ENCODE peak calls at places on chromosomes 11 and 22, in eight cellular contexts. One of them, this sample, is unnamed.

GRCh38 chr22:50471197-50471847 is 3.5 kb downstream of the SBF1 start:
- DNase-seq in PC-3: no peak
- DNase-seq in OCI-LY7: no peak
- DNase-seq in pancreas: no peak
- DNase-seq in fibroblast of lung: no peak
- DNase-seq in neural progenitor cell: no peak
- DNase-seq in suprapubic skin: no peak
- DNase-seq in hepatocyte: no peak
- DNase-seq in this sample: peak

GRCh38 chr11:12761029-12761428 is 86.8 kb downstream of the TEAD1 start:
- DNase-seq in PC-3: peak
- DNase-seq in fibroblast of lung: peak
- DNase-seq in pancreas: no peak
- DNase-seq in suprapubic skin: no peak
- DNase-seq in hepatocyte: no peak
- DNase-seq in neural progenitor cell: no peak
- DNase-seq in OCI-LY7: no peak
- DNase-seq in this sample: no peak

GRCh38 chr11:12287374-12288211 is 89.8 kb upstream of the PARVA start:
- DNase-seq in fibroblast of lung: peak
- DNase-seq in OCI-LY7: no peak
- DNase-seq in neural progenitor cell: peak
- DNase-seq in suprapubic skin: peak
- DNase-seq in PC-3: peak
- DNase-seq in pancreas: no peak
- DNase-seq in hepatocyte: peak
- DNase-seq in this sample: peak

GRCh38 chr11:108549319-108549885 is 44.2 kb downstream of the EXPH5 start:
- DNase-seq in PC-3: no peak
- DNase-seq in hepatocyte: no peak
- DNase-seq in pancreas: no peak
- DNase-seq in neural progenitor cell: no peak
- DNase-seq in fibroblast of lung: no peak
- DNase-seq in suprapubic skin: no peak
- DNase-seq in OCI-LY7: no peak
- DNase-seq in this sample: no peak

GRCh38 chr22:40001104-40001503 is 6.3 kb downstream of the FAM83F start:
- DNase-seq in PC-3: no peak
- DNase-seq in pancreas: no peak
- DNase-seq in neural progenitor cell: no peak
- DNase-seq in fibroblast of lung: no peak
- DNase-seq in hepatocyte: no peak
- DNase-seq in suprapubic skin: no peak
- DNase-seq in OCI-LY7: no peak
- DNase-seq in this sample: no peak

GRCh38 chr11:88377151-88377550 is 39.6 kb upstream of the CTSC start:
- DNase-seq in pancreas: no peak
- DNase-seq in suprapubic skin: no peak
- DNase-seq in neural progenitor cell: no peak
- DNase-seq in hepatocyte: no peak
- DNase-seq in OCI-LY7: no peak
- DNase-seq in PC-3: no peak
- DNase-seq in fibroblast of lung: peak
- DNase-seq in this sample: no peak

GRCh38 chr22:40597541-40598453 is 38.7 kb downstream of the MRTFA start:
- DNase-seq in neural progenitor cell: no peak
- DNase-seq in PC-3: peak
- DNase-seq in hepatocyte: no peak
- DNase-seq in OCI-LY7: no peak
- DNase-seq in fibroblast of lung: peak
- DNase-seq in suprapubic skin: no peak
- DNase-seq in pancreas: no peak
- DNase-seq in this sample: no peak

GRCh38 chr11:10307022-10307410 is 2.1 kb downstream of the ADM start:
- DNase-seq in pancreas: no peak
- DNase-seq in hepatocyte: no peak
- DNase-seq in fibroblast of lung: peak
- DNase-seq in PC-3: peak
- DNase-seq in OCI-LY7: no peak
- DNase-seq in neural progenitor cell: no peak
- DNase-seq in suprapubic skin: no peak
- DNase-seq in this sample: no peak

GRCh38 chr11:64058494-64058893 is 22.8 kb downstream of the FLRT1 start:
- DNase-seq in fibroblast of lung: peak
- DNase-seq in OCI-LY7: no peak
- DNase-seq in PC-3: no peak
- DNase-seq in hepatocyte: no peak
- DNase-seq in pancreas: no peak
- DNase-seq in neural progenitor cell: no peak
- DNase-seq in suprapubic skin: no peak
- DNase-seq in this sample: peak

GRCh38 chr11:93038521-93038920 is 69.1 kb downstream of the MTNR1B start:
- DNase-seq in fibroblast of lung: no peak
- DNase-seq in suprapubic skin: no peak
- DNase-seq in neural progenitor cell: no peak
- DNase-seq in pancreas: no peak
- DNase-seq in PC-3: no peak
- DNase-seq in hepatocyte: no peak
- DNase-seq in OCI-LY7: no peak
- DNase-seq in this sample: no peak

GRCh38 chr22:37416806-37417205 is 10.5 kb downstream of the ELFN2 start:
- DNase-seq in PC-3: no peak
- DNase-seq in fibroblast of lung: no peak
- DNase-seq in pancreas: no peak
- DNase-seq in neural progenitor cell: peak
- DNase-seq in hepatocyte: no peak
- DNase-seq in OCI-LY7: no peak
- DNase-seq in suprapubic skin: no peak
- DNase-seq in this sample: no peak

GRCh38 chr11:45073575-45074225 is 72.7 kb upstream of the PRDM11 start:
- DNase-seq in neural progenitor cell: peak
- DNase-seq in OCI-LY7: peak
- DNase-seq in PC-3: no peak
- DNase-seq in pancreas: no peak
- DNase-seq in hepatocyte: no peak
- DNase-seq in suprapubic skin: peak
- DNase-seq in fibroblast of lung: no peak
- DNase-seq in this sample: no peak

GRCh38 chr11:92399702-92400101 is 175.1 kb downstream of the FAT3 start:
- DNase-seq in suprapubic skin: no peak
- DNase-seq in neural progenitor cell: peak
- DNase-seq in fibroblast of lung: no peak
- DNase-seq in pancreas: no peak
- DNase-seq in hepatocyte: no peak
- DNase-seq in PC-3: no peak
- DNase-seq in OCI-LY7: no peak
- DNase-seq in this sample: no peak

GRCh38 chr11:75924966-75925784 is 110.2 kb downstream of the UVRAG start:
- DNase-seq in hepatocyte: no peak
- DNase-seq in fibroblast of lung: peak
- DNase-seq in pancreas: no peak
- DNase-seq in OCI-LY7: no peak
- DNase-seq in neural progenitor cell: peak
- DNase-seq in suprapubic skin: no peak
- DNase-seq in PC-3: peak
- DNase-seq in this sample: no peak

GRCh38 chr11:12857572-12857971 is 151.5 kb upstream of the RASSF10 start:
- DNase-seq in suprapubic skin: no peak
- DNase-seq in OCI-LY7: no peak
- DNase-seq in hepatocyte: no peak
- DNase-seq in neural progenitor cell: no peak
- DNase-seq in pancreas: no peak
- DNase-seq in PC-3: no peak
- DNase-seq in fibroblast of lung: no peak
- DNase-seq in this sample: no peak

GRCh38 chr11:116576523-116576922 is 196.3 kb downstream of the BUD13 start:
- DNase-seq in fibroblast of lung: no peak
- DNase-seq in neural progenitor cell: no peak
- DNase-seq in hepatocyte: no peak
- DNase-seq in PC-3: peak
- DNase-seq in suprapubic skin: no peak
- DNase-seq in pancreas: no peak
- DNase-seq in OCI-LY7: no peak
- DNase-seq in this sample: no peak

GRCh38 chr11:96293109-96293508 is 49.9 kb downstream of the MAML2 start:
- DNase-seq in neural progenitor cell: no peak
- DNase-seq in OCI-LY7: no peak
- DNase-seq in suprapubic skin: no peak
- DNase-seq in pancreas: no peak
- DNase-seq in PC-3: no peak
- DNase-seq in hepatocyte: no peak
- DNase-seq in fibroblast of lung: no peak
- DNase-seq in this sample: no peak

GRCh38 chr11:113021111-113021510 is 59.9 kb downstream of the NCAM1 start:
- DNase-seq in OCI-LY7: no peak
- DNase-seq in hepatocyte: no peak
- DNase-seq in suprapubic skin: no peak
- DNase-seq in fibroblast of lung: no peak
- DNase-seq in pancreas: no peak
- DNase-seq in neural progenitor cell: no peak
- DNase-seq in PC-3: no peak
- DNase-seq in this sample: no peak

GRCh38 chr11:38543951-38544350 is 1945.9 kb upstream of the RAG2 start:
- DNase-seq in pancreas: no peak
- DNase-seq in OCI-LY7: no peak
- DNase-seq in PC-3: no peak
- DNase-seq in fibroblast of lung: peak
- DNase-seq in hepatocyte: no peak
- DNase-seq in neural progenitor cell: no peak
- DNase-seq in suprapubic skin: no peak
- DNase-seq in this sample: no peak

DNA sequence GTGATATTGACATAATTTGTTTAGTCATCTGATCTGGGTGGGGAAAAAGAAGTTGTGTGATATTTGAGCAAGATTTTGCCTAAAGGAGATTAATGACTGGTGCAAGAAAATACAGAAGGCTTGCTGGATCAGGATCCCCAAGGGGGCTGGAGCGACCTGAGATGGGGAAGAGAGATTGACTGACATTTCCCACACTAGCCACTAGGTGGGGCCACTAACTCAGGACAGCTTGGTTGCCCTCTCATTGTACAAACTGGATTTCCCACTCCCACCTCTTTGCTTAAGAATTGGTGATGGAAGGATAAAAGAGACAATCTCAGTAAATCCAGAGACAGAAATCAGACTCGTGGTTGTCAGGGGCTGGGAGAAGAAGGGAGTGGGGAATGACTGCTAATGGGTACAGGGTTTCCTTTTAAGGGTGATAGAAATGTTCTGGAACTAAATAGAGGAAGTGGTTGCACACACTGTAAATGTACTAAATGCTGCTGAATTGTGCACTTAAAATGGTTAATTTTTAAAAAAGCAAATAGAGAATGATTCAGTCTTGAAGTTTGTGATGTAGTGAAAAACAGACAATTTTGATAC is 50.7 kb downstream of the CTTN start:
- DNase-seq in PC-3: no peak
- DNase-seq in fibroblast of lung: no peak
- DNase-seq in neural progenitor cell: no peak
- DNase-seq in suprapubic skin: no peak
- DNase-seq in hepatocyte: no peak
- DNase-seq in pancreas: no peak
- DNase-seq in OCI-LY7: peak
- DNase-seq in this sample: no peak
- H3K27ac ChIP-seq in PC-3: no peak
- H3K27ac ChIP-seq in fibroblast of lung: no peak
- H3K27ac ChIP-seq in neural progenitor cell: no peak
- H3K27ac ChIP-seq in suprapubic skin: no peak
- H3K27ac ChIP-seq in hepatocyte: no peak
- H3K27ac ChIP-seq in pancreas: no peak
- H3K27ac ChIP-seq in OCI-LY7: no peak
- H3K27ac ChIP-seq in this sample: no peak

DNA sequence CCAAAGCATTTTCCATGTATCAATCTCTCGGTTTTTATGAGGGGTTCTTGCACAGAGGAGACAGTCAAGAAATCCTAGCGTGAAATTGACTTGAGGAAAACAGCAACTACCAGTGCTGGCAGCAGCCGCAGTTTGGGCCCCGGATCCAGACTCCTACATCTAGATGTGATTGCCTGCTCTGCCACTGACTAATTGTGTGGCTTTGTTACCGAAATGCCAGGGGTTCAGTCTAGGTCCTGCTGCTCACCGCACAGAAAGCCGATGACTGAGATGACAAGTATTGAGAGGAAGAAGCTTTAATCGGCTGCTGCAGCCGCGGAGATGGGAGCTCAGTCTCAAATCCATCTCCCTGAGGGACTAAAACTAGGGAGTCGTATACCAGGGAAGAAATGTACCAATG is 8.2 kb upstream of the GLB1L3 start:
- DNase-seq in neural progenitor cell: no peak
- DNase-seq in hepatocyte: no peak
- DNase-seq in OCI-LY7: no peak
- DNase-seq in pancreas: no peak
- DNase-seq in fibroblast of lung: peak
- DNase-seq in suprapubic skin: no peak
- DNase-seq in PC-3: no peak
- DNase-seq in this sample: no peak
- H3K4me3 ChIP-seq in neural progenitor cell: no peak
- H3K4me3 ChIP-seq in hepatocyte: no peak
- H3K4me3 ChIP-seq in OCI-LY7: no peak
- H3K4me3 ChIP-seq in pancreas: no peak
- H3K4me3 ChIP-seq in fibroblast of lung: no peak
- H3K4me3 ChIP-seq in suprapubic skin: no peak
- H3K4me3 ChIP-seq in PC-3: no peak
- H3K4me3 ChIP-seq in this sample: no peak

DNA sequence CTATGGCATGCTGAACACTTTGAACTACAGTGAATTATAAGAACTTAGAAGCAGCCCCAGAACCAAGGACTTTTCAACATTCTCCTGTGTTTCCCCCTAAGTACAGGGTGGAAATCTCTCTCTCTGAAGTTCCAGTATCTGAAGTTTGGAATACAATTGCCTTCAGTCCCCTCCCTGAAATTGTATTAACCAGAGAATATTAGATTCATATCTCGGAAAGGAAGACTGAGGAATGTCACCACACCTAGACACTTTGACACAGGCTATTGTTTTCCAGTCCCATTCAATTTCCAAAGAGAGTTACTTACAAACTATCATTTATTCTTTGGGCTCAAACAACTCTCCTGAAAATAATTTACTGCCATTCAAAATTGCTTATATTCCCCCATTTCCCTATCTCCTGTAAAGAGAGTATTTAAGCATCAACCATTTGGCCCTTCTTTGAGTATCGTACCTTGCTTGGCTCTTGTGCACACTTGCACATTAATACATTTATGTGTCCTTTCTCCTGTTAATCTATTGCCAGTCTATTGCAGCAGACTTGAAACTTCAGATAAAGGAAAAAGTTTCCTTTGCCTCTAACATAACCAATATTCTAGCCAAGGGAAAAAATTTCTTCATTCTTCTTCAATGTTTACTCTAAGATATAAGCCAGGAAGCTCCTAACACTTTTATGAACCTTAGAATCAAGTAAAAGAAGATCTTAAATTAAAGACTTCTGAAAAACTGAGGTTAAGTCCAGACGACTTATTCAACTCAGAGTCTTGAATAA is 402.4 kb upstream of the DDI1 start:
- DNase-seq in hepatocyte: no peak
- DNase-seq in OCI-LY7: no peak
- DNase-seq in fibroblast of lung: no peak
- DNase-seq in neural progenitor cell: no peak
- DNase-seq in pancreas: no peak
- DNase-seq in PC-3: no peak
- DNase-seq in suprapubic skin: no peak
- DNase-seq in this sample: no peak
- H3K27ac ChIP-seq in hepatocyte: no peak
- H3K27ac ChIP-seq in OCI-LY7: no peak
- H3K27ac ChIP-seq in fibroblast of lung: no peak
- H3K27ac ChIP-seq in neural progenitor cell: no peak
- H3K27ac ChIP-seq in pancreas: no peak
- H3K27ac ChIP-seq in PC-3: no peak
- H3K27ac ChIP-seq in suprapubic skin: no peak
- H3K27ac ChIP-seq in this sample: no peak

GRCh38 chr22:43230983-43231723 is 44.2 kb upstream of the TTLL12 start:
- DNase-seq in OCI-LY7: peak
- DNase-seq in pancreas: peak
- DNase-seq in fibroblast of lung: peak
- DNase-seq in hepatocyte: peak
- DNase-seq in neural progenitor cell: peak
- DNase-seq in suprapubic skin: no peak
- DNase-seq in PC-3: peak
- DNase-seq in this sample: peak
- H3K4me3 ChIP-seq in OCI-LY7: no peak
- H3K4me3 ChIP-seq in pancreas: no peak
- H3K4me3 ChIP-seq in fibroblast of lung: no peak
- H3K4me3 ChIP-seq in hepatocyte: no peak
- H3K4me3 ChIP-seq in neural progenitor cell: no peak
- H3K4me3 ChIP-seq in suprapubic skin: no peak
- H3K4me3 ChIP-seq in PC-3: no peak
- H3K4me3 ChIP-seq in this sample: no peak

This sample was measured in upper lobe of left lung.